ENCODE peak calls at places on chromosomes 13 and 19, in eight cellular contexts. M is prostate gland, J is body of pancreas, X is heart right ventricle, G is mucosa of descending colon, V is stomach, T is kidney, C is pancreas. F is an unnamed sample.
A peak's percentile ranks its signal among the peaks of the same experiment; 100 is the strongest.

GRCh38 chr19:51339687-51340656 is 2.0 kb downstream of the VSIG10L start:
- DNase-seq in G (peak; percentile 99), X (peak; percentile 99), V (peak; percentile 99), C (peak; percentile 96), T (peak; percentile 100), J (peak; percentile 98), M (peak; percentile 97), F (peak; percentile 98)

GRCh38 chr13:98144501-98145350 is 1.8 kb downstream of the FARP1 start:
- DNase-seq in M (peak; percentile 46), X (no peak), J (peak; percentile 11), V (no peak), G (peak; percentile 34), C (peak; percentile 18), T (no peak), F (peak; percentile 32)

GRCh38 chr19:47735131-47735530 is 10.2 kb upstream of the NOP53 start:
- DNase-seq in M (no peak), T (no peak), X (no peak), C (no peak), G (no peak), J (no peak), V (no peak), F (no peak)

GRCh38 chr19:53989600-53990533 is 1.6 kb upstream of the CACNG6 start:
- DNase-seq in V (no peak), C (no peak), X (no peak), T (no peak), M (no peak), G (no peak), J (no peak), F (no peak)

GRCh38 chr13:51814825-51815650 is 11.1 kb upstream of the DHRS12 start:
- DNase-seq in G (peak; percentile 87), X (no peak), V (peak; percentile 78), T (no peak), M (peak; percentile 55), J (peak; percentile 78), C (peak; percentile 79), F (peak; percentile 74)

GRCh38 chr19:33734913-33735312 is 61.8 kb upstream of the KCTD15 start:
- DNase-seq in X (no peak), M (peak; percentile 36), T (no peak), G (no peak), J (peak; percentile 9), V (no peak), C (peak; percentile 33), F (no peak)

GRCh38 chr13:83414393-83414792 is 467.9 kb downstream of the SLITRK1 start:
- DNase-seq in X (no peak), V (no peak), G (no peak), J (no peak), M (no peak), T (no peak), C (no peak), F (no peak)

GRCh38 chr19:12035220-12036172 is at the start of gene ZNF433:
- DNase-seq in G (peak; percentile 99), J (peak; percentile 99), V (peak; percentile 99), T (peak; percentile 98), M (peak; percentile 99), X (peak; percentile 95), C (peak; percentile 98), F (peak; percentile 90)

GRCh38 chr13:27967736-27968315 is 1.3 kb downstream of the CDX2 start:
- DNase-seq in T (no peak), G (no peak), M (no peak), X (no peak), V (peak; percentile 24), C (peak; percentile 26), J (no peak), F (no peak)

GRCh38 chr19:35154535-35155406 is at the start of gene FXYD5:
- DNase-seq in G (peak; percentile 66), T (peak; percentile 91), V (peak; percentile 68), C (peak; percentile 34), J (peak; percentile 58), M (no peak), X (peak; percentile 74), F (peak; percentile 88)

GRCh38 chr19:47013041-47013517 is 6.6 kb upstream of the NPAS1 start:
- DNase-seq in X (peak; percentile 87), M (peak; percentile 65), G (peak; percentile 86), J (peak; percentile 81), C (peak; percentile 90), V (peak; percentile 85), T (peak; percentile 90), F (peak; percentile 77)

GRCh38 chr19:46393456-46394397 is 19.6 kb downstream of the CCDC8 start:
- DNase-seq in X (no peak), J (no peak), G (no peak), C (no peak), T (peak; percentile 55), M (no peak), V (no peak), F (no peak)

GRCh38 chr19:19385131-19385899 is 20.2 kb upstream of the GATAD2A start:
- DNase-seq in C (peak; percentile 100), G (peak; percentile 100), T (peak; percentile 100), V (peak; percentile 100), X (peak; percentile 99), J (peak; percentile 100), M (peak; percentile 100), F (peak; percentile 100)

GRCh38 chr19:5893907-5894703 is 9.5 kb downstream of the NDUFA11 start:
- DNase-seq in V (no peak), X (peak; percentile 66), C (no peak), G (no peak), T (no peak), M (peak; percentile 61), J (no peak), F (no peak)

GRCh38 chr13:73740681-73741080 is 393.5 kb downstream of the KLF12 start:
- DNase-seq in T (no peak), J (no peak), X (no peak), G (no peak), C (no peak), V (no peak), M (no peak), F (peak; percentile 70)

GRCh38 chr19:50658438-50659317 is 9.4 kb downstream of the C19orf81 start:
- DNase-seq in C (peak; percentile 47), X (peak; percentile 68), V (peak; percentile 37), M (peak; percentile 67), G (peak; percentile 36), J (peak; percentile 71), T (peak; percentile 92), F (peak; percentile 96)

GRCh38 chr13:83819611-83820010 is 62.7 kb downstream of the SLITRK1 start:
- DNase-seq in X (no peak), C (no peak), T (no peak), V (no peak), G (no peak), M (no peak), J (no peak), F (no peak)

DNA sequence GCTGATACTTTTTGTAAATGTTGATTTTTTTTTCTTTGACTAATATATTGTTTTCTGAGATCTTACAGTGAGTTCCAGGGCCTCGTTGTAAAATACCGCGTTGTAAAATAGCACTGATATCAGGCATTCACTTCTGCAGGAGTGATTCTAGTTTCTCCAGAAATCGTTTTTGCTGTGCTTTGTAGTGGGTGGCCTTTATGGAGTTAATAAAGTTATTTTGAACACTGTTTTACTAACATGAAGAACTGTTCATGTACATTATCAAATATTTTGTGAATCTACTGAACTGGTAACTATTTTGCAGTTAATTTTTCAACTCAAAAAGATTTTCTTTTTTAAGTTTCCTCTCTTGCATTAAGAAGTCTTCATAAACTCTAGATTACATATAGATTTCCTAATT is 985 bp upstream of the ZNF266 start:
- DNase-seq in G (no peak), M (no peak), V (no peak), J (no peak), X (no peak), C (no peak), T (no peak), F (no peak)
- H3K4me3 ChIP-seq in G (no peak overlapping the region), M (no peak overlapping the region), V (peak overlapping the region; percentile 70), J (no peak overlapping the region), X (no peak overlapping the region), C (no peak overlapping the region), T (peak overlapping the region; percentile 97), F (peak overlapping the region; percentile 80)

DNA sequence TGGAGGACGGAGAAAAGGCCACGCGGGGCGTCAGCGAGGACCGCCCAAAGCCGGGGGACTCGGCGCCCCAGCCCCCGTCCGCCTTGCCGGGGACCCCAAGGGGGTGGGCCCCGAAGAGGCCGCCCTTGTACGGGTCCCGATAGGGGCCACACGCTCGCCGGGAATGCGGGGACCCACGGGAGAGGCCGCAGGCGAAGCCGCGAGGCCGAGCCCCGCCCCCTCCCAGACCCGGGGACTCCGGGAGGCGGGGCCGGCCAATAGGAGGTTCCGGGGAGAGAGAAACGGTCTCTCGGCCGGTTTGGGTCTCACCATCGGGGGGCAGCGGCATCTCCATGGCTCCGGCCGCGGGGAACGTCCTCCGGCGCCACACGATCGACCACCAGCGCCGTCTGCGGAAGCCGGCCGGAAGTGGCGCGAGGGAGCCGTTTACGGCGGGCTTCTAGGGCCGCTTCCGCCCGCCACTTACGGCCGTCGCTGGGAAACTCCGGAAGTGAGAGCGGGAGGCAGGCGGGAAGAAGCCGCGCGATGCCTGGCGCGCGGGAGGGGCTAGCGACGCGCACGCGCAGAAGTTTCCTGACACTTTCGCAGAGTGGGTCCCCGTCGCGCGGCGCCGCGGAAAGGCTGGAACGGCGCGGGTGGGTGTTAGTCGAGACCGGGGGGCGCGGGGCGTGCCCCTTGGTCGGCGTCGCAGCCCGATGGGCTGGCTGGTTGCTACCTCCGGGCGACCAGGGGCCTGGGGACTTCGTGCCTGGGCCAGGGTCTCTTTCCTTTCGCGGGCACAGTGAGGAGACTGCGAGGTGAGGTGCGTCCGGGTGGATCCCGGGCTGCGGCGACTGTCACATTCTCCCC is at the start of gene CHERP:
- DNase-seq in C (peak; percentile 93), M (peak; percentile 92), J (peak; percentile 94), V (peak; percentile 94), T (peak; percentile 98), X (peak; percentile 96), G (peak; percentile 95), F (peak; percentile 95)
- TF ChIP-seq CTCF in C (no peak), M (no peak), J (no peak), V (no peak), T (peak; percentile 4), X (no peak), G (no peak), F (no peak)

GRCh38 chr13:45333251-45333972 is 7.6 kb downstream of the TPT1 start:
- DNase-seq in G (no peak), X (no peak), C (no peak), V (no peak), M (no peak), T (no peak), J (no peak), F (no peak)
- H3K4me1 ChIP-seq in G (peaks cover 19% of the 10 kb centered on the region), X (peaks cover 87% of the 10 kb centered on the region), C (peaks cover 25% of the 10 kb centered on the region), V (peaks cover 58% of the 10 kb centered on the region), M (peaks cover 10% of the 10 kb centered on the region), T (peaks cover 14% of the 10 kb centered on the region), J (peaks cover 40% of the 10 kb centered on the region), F (peaks cover 3% of the 10 kb centered on the region)

DNA sequence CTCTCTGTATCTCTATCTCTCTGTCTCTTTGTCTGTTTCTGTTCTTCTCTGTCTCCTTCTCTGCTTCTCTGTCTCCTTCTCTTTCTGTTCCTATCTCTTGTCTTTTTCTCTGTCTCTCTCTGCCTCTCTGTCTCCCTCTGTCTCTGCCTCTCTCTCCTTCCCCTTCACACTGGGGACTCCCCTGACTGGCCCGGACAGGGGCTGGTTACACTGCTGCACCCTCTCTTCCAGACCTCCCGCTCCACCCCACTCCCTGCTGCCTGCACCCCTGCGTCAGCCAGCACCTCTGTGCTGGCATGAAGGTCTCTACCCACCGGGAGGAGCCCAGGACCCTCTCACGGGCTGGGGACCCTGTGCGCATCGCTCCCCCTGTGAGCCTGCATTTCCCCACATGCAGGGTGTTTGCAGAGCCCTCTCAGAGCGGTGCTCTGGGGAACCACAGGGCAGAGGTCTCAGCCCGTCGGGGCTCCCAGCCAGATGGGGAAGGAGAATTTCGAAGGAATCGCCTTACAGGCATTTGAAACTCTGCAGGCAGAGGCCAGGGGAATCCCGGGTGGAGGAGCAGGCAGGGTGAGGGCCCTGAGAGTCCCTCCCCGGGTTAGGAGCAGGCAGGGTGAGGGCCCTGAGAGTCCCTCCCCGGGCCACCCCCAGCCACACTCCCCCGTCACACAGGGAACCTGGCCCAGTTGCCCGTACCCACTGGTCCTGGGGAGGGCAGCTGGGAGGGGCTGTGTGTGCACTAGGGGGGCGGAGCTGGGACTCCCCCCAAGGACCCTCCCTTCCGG is 16.1 kb upstream of the TCF3 start:
- DNase-seq in J (no peak), G (no peak), V (no peak), X (no peak), M (no peak), C (peak; percentile 7), T (peak; percentile 68), F (peak; percentile 44)
- H3K4me3 ChIP-seq in J (no peak overlapping the region), G (no peak overlapping the region), V (no peak overlapping the region), X (no peak overlapping the region), M (no peak overlapping the region), C (no peak overlapping the region), T (no peak overlapping the region), F (no peak overlapping the region)

F was measured in cardiac muscle cell.